ENCODE peak calls at places on chromosomes 2 and 18, in seven cellular contexts. One of them, this sample, is unnamed.

GRCh38 chr18:37779220-37779619 is 213.6 kb upstream of the CELF4 start:
- DNase-seq in BJ: no peak
- DNase-seq in AG10803: no peak
- DNase-seq in hepatocyte: no peak
- DNase-seq in GM12878: no peak
- DNase-seq in OCI-LY7: no peak
- DNase-seq in AG09309: no peak
- DNase-seq in this sample: no peak

GRCh38 chr2:106113362-106113971 is 80.6 kb downstream of the UXS1 start:
- DNase-seq in BJ: no peak
- DNase-seq in AG10803: no peak
- DNase-seq in hepatocyte: no peak
- DNase-seq in GM12878: no peak
- DNase-seq in OCI-LY7: no peak
- DNase-seq in AG09309: no peak
- DNase-seq in this sample: no peak

GRCh38 chr2:116988303-116988702 is 826.2 kb upstream of the DDX18 start:
- DNase-seq in BJ: no peak
- DNase-seq in AG10803: no peak
- DNase-seq in hepatocyte: no peak
- DNase-seq in GM12878: no peak
- DNase-seq in OCI-LY7: no peak
- DNase-seq in AG09309: no peak
- DNase-seq in this sample: no peak

GRCh38 chr2:152400607-152401214 is 65.7 kb downstream of the FMNL2 start:
- DNase-seq in BJ: no peak
- DNase-seq in AG10803: peak
- DNase-seq in hepatocyte: no peak
- DNase-seq in GM12878: no peak
- DNase-seq in OCI-LY7: no peak
- DNase-seq in AG09309: no peak
- DNase-seq in this sample: no peak

GRCh38 chr18:11324956-11325873 is 175.8 kb upstream of the PIEZO2 start:
- DNase-seq in BJ: peak
- DNase-seq in AG10803: peak
- DNase-seq in hepatocyte: no peak
- DNase-seq in GM12878: peak
- DNase-seq in OCI-LY7: no peak
- DNase-seq in AG09309: peak
- DNase-seq in this sample: no peak

GRCh38 chr2:152525277-152525838 is 190.4 kb downstream of the FMNL2 start:
- DNase-seq in BJ: no peak
- DNase-seq in AG10803: peak
- DNase-seq in hepatocyte: no peak
- DNase-seq in GM12878: no peak
- DNase-seq in OCI-LY7: no peak
- DNase-seq in AG09309: peak
- DNase-seq in this sample: no peak

GRCh38 chr2:20231632-20232031 is 6.7 kb upstream of the SDC1 start:
- DNase-seq in BJ: no peak
- DNase-seq in AG10803: peak
- DNase-seq in hepatocyte: peak
- DNase-seq in GM12878: no peak
- DNase-seq in OCI-LY7: no peak
- DNase-seq in AG09309: no peak
- DNase-seq in this sample: peak

GRCh38 chr2:149129433-149129832 is 90.9 kb downstream of the LYPD6B start:
- DNase-seq in BJ: no peak
- DNase-seq in AG10803: peak
- DNase-seq in hepatocyte: no peak
- DNase-seq in GM12878: no peak
- DNase-seq in OCI-LY7: peak
- DNase-seq in AG09309: no peak
- DNase-seq in this sample: no peak

GRCh38 chr2:67945976-67946375 is 116.8 kb downstream of the C1D start:
- DNase-seq in BJ: no peak
- DNase-seq in AG10803: peak
- DNase-seq in hepatocyte: no peak
- DNase-seq in GM12878: no peak
- DNase-seq in OCI-LY7: no peak
- DNase-seq in AG09309: no peak
- DNase-seq in this sample: no peak

GRCh38 chr2:150846691-150847090 is 359.2 kb upstream of the RND3 start:
- DNase-seq in BJ: no peak
- DNase-seq in AG10803: no peak
- DNase-seq in hepatocyte: no peak
- DNase-seq in GM12878: no peak
- DNase-seq in OCI-LY7: no peak
- DNase-seq in AG09309: no peak
- DNase-seq in this sample: no peak

GRCh38 chr18:12346240-12346565 is 30.8 kb downstream of the AFG3L2 start:
- DNase-seq in BJ: no peak
- DNase-seq in AG10803: no peak
- DNase-seq in hepatocyte: no peak
- DNase-seq in GM12878: no peak
- DNase-seq in OCI-LY7: no peak
- DNase-seq in AG09309: no peak
- DNase-seq in this sample: no peak

GRCh38 chr2:241617431-241618154 is 19.4 kb downstream of the THAP4 start:
- DNase-seq in BJ: no peak
- DNase-seq in AG10803: no peak
- DNase-seq in hepatocyte: peak
- DNase-seq in GM12878: peak
- DNase-seq in OCI-LY7: peak
- DNase-seq in AG09309: no peak
- DNase-seq in this sample: no peak

GRCh38 chr2:46520108-46520507 is 40.7 kb downstream of the TMEM247 start:
- DNase-seq in BJ: no peak
- DNase-seq in AG10803: peak
- DNase-seq in hepatocyte: no peak
- DNase-seq in GM12878: no peak
- DNase-seq in OCI-LY7: no peak
- DNase-seq in AG09309: no peak
- DNase-seq in this sample: no peak

GRCh38 chr2:102197389-102198137 is 10.7 kb downstream of the IL1RL2 start:
- DNase-seq in BJ: no peak
- DNase-seq in AG10803: no peak
- DNase-seq in hepatocyte: no peak
- DNase-seq in GM12878: no peak
- DNase-seq in OCI-LY7: no peak
- DNase-seq in AG09309: no peak
- DNase-seq in this sample: no peak

GRCh38 chr2:221997100-221997499 is 301.7 kb downstream of the PAX3 start:
- DNase-seq in BJ: peak
- DNase-seq in AG10803: peak
- DNase-seq in hepatocyte: peak
- DNase-seq in GM12878: no peak
- DNase-seq in OCI-LY7: no peak
- DNase-seq in AG09309: no peak
- DNase-seq in this sample: no peak

GRCh38 chr2:201856561-201856960 is 50.2 kb downstream of the CDK15 start:
- DNase-seq in BJ: no peak
- DNase-seq in AG10803: no peak
- DNase-seq in hepatocyte: no peak
- DNase-seq in GM12878: no peak
- DNase-seq in OCI-LY7: no peak
- DNase-seq in AG09309: no peak
- DNase-seq in this sample: no peak

DNA sequence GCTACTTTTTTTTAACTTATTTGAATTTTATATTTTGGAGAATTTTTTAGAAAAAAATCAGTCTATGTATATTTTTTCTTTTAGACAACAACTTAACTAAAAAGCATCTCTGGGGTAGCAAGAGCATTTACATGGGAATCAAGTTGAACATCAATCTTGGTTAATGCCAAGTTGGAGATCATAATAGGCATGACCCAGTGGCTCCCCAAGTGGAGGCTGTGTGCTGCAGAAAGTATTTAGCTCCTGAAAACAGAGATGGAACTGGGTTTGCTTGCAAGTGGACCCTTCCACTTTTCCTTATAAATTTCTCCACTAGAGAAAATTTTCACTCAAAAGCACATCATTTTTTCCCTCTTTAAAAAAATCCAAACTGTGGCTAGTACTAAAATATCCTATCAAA is 23.9 kb upstream of the CAVIN2 start:
- DNase-seq in BJ: no peak
- DNase-seq in AG10803: no peak
- DNase-seq in hepatocyte: no peak
- DNase-seq in GM12878: no peak
- DNase-seq in OCI-LY7: no peak
- DNase-seq in AG09309: no peak
- DNase-seq in this sample: no peak
- TF ChIP-seq CTCF in BJ: peak
- TF ChIP-seq CTCF in AG10803: peak
- TF ChIP-seq CTCF in hepatocyte: no peak
- TF ChIP-seq CTCF in GM12878: peak
- TF ChIP-seq CTCF in OCI-LY7: peak
- TF ChIP-seq CTCF in AG09309: peak
- TF ChIP-seq CTCF in this sample: peak

DNA sequence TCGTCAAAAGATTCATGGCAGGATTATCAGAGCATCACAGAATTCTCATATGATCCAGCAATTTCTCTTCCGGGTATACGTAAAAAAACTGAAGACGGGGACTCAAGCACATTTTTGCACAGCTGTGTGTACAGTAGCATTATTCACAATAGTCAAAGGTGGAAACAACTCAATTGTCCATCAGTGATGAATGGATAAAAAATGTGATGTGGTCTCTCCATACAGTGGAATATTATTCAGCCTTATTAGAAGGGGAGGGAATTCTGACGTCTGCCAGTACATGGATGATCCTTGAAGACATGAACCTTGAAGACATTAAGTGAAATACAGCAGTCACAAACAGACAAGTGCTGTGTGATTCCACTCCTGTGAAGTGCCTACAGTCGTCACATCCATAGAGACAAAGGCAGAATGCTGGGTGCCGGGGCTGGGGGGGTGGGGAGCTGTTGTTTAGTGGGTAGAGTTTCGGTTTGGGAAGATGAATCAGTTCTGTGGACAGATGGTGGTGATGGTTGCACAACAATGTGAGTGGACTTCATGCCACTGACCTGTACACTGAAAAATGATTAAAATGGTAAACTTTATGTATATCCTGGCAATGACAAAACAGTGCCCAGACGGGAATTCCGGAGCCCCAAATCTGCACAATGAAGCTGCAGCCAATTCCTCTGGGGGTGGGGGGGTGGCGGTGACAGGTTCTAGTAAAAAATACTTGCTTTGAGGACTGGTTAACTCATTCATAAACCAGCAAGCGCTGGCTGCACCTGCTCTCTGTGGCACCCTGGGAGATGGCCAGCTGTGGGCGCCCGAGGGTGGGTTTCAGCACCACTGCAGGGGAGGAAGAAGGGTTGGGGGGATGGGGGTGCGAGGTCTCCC is 82.0 kb upstream of the HPCAL1 start:
- DNase-seq in BJ: peak
- DNase-seq in AG10803: peak
- DNase-seq in hepatocyte: no peak
- DNase-seq in GM12878: no peak
- DNase-seq in OCI-LY7: no peak
- DNase-seq in AG09309: peak
- DNase-seq in this sample: no peak
- TF ChIP-seq CTCF in BJ: no peak
- TF ChIP-seq CTCF in AG10803: no peak
- TF ChIP-seq CTCF in hepatocyte: no peak
- TF ChIP-seq CTCF in GM12878: no peak
- TF ChIP-seq CTCF in OCI-LY7: peak
- TF ChIP-seq CTCF in AG09309: no peak
- TF ChIP-seq CTCF in this sample: no peak

DNA sequence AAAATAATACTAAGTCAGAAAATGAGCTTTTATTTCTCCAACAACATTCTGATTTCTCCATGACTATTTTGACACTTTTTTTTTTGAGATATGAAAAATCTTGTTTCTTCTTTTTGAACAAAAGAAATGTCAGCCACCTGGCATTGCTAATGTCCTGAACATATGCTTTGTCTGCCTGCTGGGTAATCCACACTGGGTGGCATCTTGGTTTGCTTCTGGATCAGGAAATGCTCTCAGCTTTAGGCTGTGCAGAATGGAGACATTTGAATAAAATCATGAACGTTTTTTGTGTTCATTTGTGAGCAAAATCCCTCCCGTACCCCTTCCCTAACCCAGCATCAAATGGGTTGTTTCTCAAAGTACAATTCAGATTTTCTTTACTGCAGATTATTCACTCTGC is 53.3 kb upstream of the KLF7 start:
- DNase-seq in BJ: no peak
- DNase-seq in AG10803: no peak
- DNase-seq in hepatocyte: no peak
- DNase-seq in GM12878: no peak
- DNase-seq in OCI-LY7: no peak
- DNase-seq in AG09309: no peak
- DNase-seq in this sample: no peak
- TF ChIP-seq CTCF in BJ: no peak
- TF ChIP-seq CTCF in AG10803: no peak
- TF ChIP-seq CTCF in hepatocyte: no peak
- TF ChIP-seq CTCF in GM12878: no peak
- TF ChIP-seq CTCF in OCI-LY7: no peak
- TF ChIP-seq CTCF in AG09309: no peak
- TF ChIP-seq CTCF in this sample: no peak

GRCh38 chr18:7876354-7876753 is 309.2 kb downstream of the PTPRM start:
- DNase-seq in BJ: no peak
- DNase-seq in AG10803: no peak
- DNase-seq in hepatocyte: peak
- DNase-seq in GM12878: no peak
- DNase-seq in OCI-LY7: no peak
- DNase-seq in AG09309: no peak
- DNase-seq in this sample: no peak

GRCh38 chr18:7870855-7871254 is 303.7 kb downstream of the PTPRM start:
- DNase-seq in BJ: peak
- DNase-seq in AG10803: peak
- DNase-seq in hepatocyte: no peak
- DNase-seq in GM12878: no peak
- DNase-seq in OCI-LY7: no peak
- DNase-seq in AG09309: peak
- DNase-seq in this sample: no peak

GRCh38 chr18:7873316-7873715 is 306.2 kb downstream of the PTPRM start:
- DNase-seq in BJ: no peak
- DNase-seq in AG10803: no peak
- DNase-seq in hepatocyte: no peak
- DNase-seq in GM12878: no peak
- DNase-seq in OCI-LY7: no peak
- DNase-seq in AG09309: no peak
- DNase-seq in this sample: no peak

GRCh38 chr18:7871560-7872456 is 304.7 kb downstream of the PTPRM start:
- DNase-seq in BJ: no peak
- DNase-seq in AG10803: peak
- DNase-seq in hepatocyte: peak
- DNase-seq in GM12878: no peak
- DNase-seq in OCI-LY7: no peak
- DNase-seq in AG09309: no peak
- DNase-seq in this sample: no peak

DNA sequence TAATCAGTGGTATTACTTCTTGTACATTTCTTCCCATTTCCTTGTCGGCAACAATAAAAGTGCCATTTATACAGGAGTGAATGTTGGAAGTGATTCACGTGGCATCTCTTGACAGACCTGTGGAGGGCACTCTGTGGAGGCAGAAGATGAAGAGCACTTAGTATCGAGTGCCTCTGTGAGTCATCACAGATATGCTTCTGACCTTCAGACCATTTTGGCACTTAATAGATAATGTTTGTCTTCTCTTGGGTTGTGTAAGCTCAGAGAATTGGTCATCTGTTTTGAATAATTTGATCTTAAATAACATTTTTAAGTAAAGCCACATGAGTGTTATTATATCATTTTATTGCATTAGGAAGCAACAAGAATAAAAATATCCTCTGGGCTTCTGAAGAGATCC is 305.5 kb downstream of the PTPRM start:
- DNase-seq in BJ: peak
- DNase-seq in AG10803: peak
- DNase-seq in hepatocyte: peak
- DNase-seq in GM12878: no peak
- DNase-seq in OCI-LY7: no peak
- DNase-seq in AG09309: no peak
- DNase-seq in this sample: no peak
- TF ChIP-seq CTCF in BJ: peak
- TF ChIP-seq CTCF in AG10803: peak
- TF ChIP-seq CTCF in hepatocyte: peak
- TF ChIP-seq CTCF in GM12878: peak
- TF ChIP-seq CTCF in OCI-LY7: no peak
- TF ChIP-seq CTCF in AG09309: peak
- TF ChIP-seq CTCF in this sample: no peak